ENCODE peak calls at places on chromosomes 7 and 10, in eight cellular contexts. C is GM13977, R is osteocyte, S is transverse colon, D is endothelial cell, I is HFFc6, N is AG10803, W is left lung. Y is an unnamed sample.

GRCh38 chr7:131843862-131844261 is 287.4 kb upstream of the PODXL start:
- DNase-seq in C (no peak), R (no peak), S (peak), D (no peak), I (no peak), N (peak), W (no peak), Y (no peak)

GRCh38 chr7:121960678-121961461 is 87.9 kb downstream of the PTPRZ1 start:
- DNase-seq in C (no peak), R (no peak), S (no peak), D (no peak), I (peak), N (peak), W (no peak), Y (no peak)

GRCh38 chr7:157467496-157468212 is 130.8 kb downstream of the DNAJB6 start:
- DNase-seq in C (no peak), R (peak), S (no peak), D (no peak), I (no peak), N (no peak), W (no peak), Y (no peak)

GRCh38 chr7:132575987-132576722 is at the start of gene PLXNA4:
- DNase-seq in C (peak), R (no peak), S (no peak), D (no peak), I (no peak), N (peak), W (no peak), Y (no peak)

GRCh38 chr7:29381206-29382094 is 182.2 kb upstream of the PRR15 start:
- DNase-seq in C (no peak), R (no peak), S (no peak), D (no peak), I (no peak), N (no peak), W (no peak), Y (no peak)

GRCh38 chr7:10122573-10123100 is 851.0 kb upstream of the PHF14 start:
- DNase-seq in C (no peak), R (no peak), S (no peak), D (peak), I (no peak), N (no peak), W (no peak), Y (no peak)

GRCh38 chr7:137909042-137909441 is 62.3 kb upstream of the DGKI start:
- DNase-seq in C (no peak), R (no peak), S (no peak), D (no peak), I (no peak), N (peak), W (no peak), Y (no peak)

GRCh38 chr10:114400091-114400490 is 4.2 kb downstream of the AFAP1L2 start:
- DNase-seq in C (no peak), R (no peak), S (no peak), D (no peak), I (no peak), N (no peak), W (no peak), Y (no peak)

GRCh38 chr7:141158562-141158961 is 84.7 kb downstream of the TMEM178B start:
- DNase-seq in C (no peak), R (no peak), S (peak), D (no peak), I (peak), N (peak), W (peak), Y (no peak)

GRCh38 chr10:70920519-70920918 is 32.2 kb upstream of the PCBD1 start:
- DNase-seq in C (no peak), R (no peak), S (peak), D (no peak), I (no peak), N (no peak), W (peak), Y (no peak)

GRCh38 chr10:97434055-97434454 is 8.1 kb downstream of the PGAM1 start:
- DNase-seq in C (no peak), R (no peak), S (no peak), D (no peak), I (no peak), N (no peak), W (no peak), Y (no peak)

DNA sequence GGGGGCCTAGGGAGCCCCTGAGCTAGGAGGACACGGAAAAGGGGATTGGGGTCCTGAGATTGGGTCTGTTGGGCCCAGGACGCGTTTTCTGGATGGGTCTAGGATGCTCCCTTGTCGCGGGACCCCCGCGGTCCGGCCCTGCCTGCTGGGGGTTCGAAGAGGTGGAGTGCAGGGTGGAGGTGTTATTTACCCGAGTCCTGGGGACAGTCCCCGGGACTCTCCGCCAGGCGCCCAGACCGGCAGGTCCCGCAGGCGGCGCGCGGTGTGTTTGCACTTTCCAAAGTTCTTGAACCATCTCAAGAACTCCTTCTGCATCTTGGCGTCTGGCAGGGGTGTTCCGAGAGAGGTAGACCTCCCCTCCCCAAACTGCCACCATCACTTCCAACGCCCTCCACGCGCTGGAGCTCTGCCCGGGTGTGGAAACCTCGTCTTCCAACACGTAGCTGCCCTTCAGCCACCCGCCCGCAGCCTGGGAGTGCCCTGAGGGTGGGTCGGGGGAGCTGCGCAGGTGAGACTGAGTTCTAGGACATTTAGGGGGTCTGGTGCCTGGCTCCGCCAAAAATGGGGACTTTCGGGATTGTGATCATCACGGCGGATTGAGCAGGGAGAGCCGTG is 569 bp downstream of the CAV1 start:
- DNase-seq in C (peak), R (no peak), S (peak), D (peak), I (no peak), N (no peak), W (peak), Y (peak)
- TF ChIP-seq CTCF in C (no peak), R (no peak), S (no peak), D (no peak), I (no peak), N (peak), W (no peak), Y (no peak)

GRCh38 chr7:19587291-19587690 is 121.5 kb downstream of the POLR1F start:
- DNase-seq in C (no peak), R (no peak), S (no peak), D (no peak), I (no peak), N (no peak), W (no peak), Y (no peak)
- TF ChIP-seq CTCF in C (peak), R (no peak), S (no peak), D (no peak), I (no peak), N (no peak), W (no peak), Y (no peak)

GRCh38 chr10:123886292-123886691 is 5.3 kb downstream of the CPXM2 start:
- DNase-seq in C (no peak), R (no peak), S (no peak), D (no peak), I (no peak), N (no peak), W (no peak), Y (no peak)
- TF ChIP-seq CTCF in C (no peak), R (no peak), S (no peak), D (no peak), I (no peak), N (no peak), W (no peak), Y (no peak)

GRCh38 chr10:5446390-5446926 is 34.1 kb downstream of the NET1 start:
- DNase-seq in C (peak), R (peak), S (peak), D (peak), I (peak), N (peak), W (peak), Y (peak)
- TF ChIP-seq CTCF in C (no peak), R (no peak), S (no peak), D (no peak), I (no peak), N (no peak), W (no peak), Y (no peak)

DNA sequence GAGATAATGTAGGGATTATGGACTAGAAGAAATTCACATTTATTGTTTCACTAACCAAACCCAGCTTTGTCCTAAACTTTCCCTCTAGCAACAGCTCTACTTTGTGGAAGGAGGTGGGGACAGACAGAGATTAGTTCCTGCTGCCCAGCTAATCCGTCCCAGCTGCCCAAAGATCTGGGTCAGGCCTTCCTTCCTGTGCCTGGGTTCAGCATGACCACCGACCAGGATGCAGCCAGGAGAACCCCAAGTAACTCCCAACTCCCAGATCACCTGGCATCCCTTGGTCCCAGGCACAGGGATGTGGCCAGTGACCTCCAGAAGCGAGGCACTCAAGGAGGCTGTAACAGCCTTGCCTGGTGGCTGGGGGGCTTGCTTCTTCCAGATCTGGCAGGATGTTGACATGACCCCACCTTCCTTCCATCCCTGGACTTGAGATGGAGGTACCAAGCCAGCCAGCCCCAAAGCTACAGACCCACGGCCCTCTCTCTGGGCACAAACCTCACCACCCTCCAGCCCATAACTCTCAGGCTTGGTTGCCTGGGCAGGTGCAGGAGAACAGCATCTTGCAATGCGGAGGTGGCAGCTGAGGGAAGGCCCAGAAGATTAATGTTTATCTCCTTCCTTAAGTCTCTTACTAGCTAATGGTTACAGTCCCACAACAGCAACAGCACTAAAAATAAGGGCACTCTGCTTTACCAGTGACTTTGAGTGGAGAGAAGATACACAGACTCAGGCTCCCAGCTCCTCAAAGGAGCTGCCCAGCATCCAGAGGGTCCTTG is 11.1 kb downstream of the CAMK2G start:
- DNase-seq in C (no peak), R (no peak), S (no peak), D (no peak), I (no peak), N (peak), W (no peak), Y (no peak)
- TF ChIP-seq CTCF in C (no peak), R (no peak), S (no peak), D (no peak), I (no peak), N (no peak), W (no peak), Y (no peak)

GRCh38 chr7:21959387-21959776 is 13.7 kb upstream of the CDCA7L start:
- DNase-seq in C (no peak), R (no peak), S (no peak), D (no peak), I (no peak), N (no peak), W (no peak), Y (no peak)
- TF ChIP-seq CTCF in C (no peak), R (no peak), S (no peak), D (no peak), I (no peak), N (no peak), W (no peak), Y (no peak)

DNA sequence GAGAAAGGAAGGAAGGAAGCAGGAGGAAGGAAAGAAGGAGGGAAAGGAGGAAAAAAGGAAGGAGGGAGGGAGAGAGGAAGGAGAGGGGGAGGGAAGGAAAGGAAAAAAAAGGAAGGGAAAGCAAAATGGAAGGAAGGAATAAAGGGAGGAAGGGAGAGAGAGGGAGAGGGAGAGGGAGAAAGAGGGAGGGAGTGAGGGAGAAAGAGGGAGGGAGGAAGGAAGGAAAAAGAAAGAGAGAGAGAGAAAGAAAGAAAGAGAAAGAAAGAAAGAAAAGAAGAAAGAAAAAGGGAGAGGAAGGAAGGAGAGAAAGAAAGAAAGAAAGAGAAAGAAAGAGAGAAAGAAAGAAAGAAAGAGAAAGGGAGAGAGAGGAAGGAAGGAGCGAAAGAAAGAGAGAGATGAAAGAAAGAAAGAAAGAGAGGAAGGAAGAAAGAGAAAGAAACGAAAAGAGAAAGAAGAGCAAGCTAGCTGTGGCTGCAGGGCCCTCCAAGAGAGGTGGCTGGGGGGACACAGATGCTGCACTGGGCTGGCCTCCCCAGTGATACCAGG is 472.4 kb upstream of the MGMT start:
- DNase-seq in C (no peak), R (no peak), S (no peak), D (no peak), I (no peak), N (no peak), W (no peak), Y (no peak)
- TF ChIP-seq CTCF in C (no peak), R (no peak), S (no peak), D (no peak), I (no peak), N (no peak), W (no peak), Y (no peak)

DNA sequence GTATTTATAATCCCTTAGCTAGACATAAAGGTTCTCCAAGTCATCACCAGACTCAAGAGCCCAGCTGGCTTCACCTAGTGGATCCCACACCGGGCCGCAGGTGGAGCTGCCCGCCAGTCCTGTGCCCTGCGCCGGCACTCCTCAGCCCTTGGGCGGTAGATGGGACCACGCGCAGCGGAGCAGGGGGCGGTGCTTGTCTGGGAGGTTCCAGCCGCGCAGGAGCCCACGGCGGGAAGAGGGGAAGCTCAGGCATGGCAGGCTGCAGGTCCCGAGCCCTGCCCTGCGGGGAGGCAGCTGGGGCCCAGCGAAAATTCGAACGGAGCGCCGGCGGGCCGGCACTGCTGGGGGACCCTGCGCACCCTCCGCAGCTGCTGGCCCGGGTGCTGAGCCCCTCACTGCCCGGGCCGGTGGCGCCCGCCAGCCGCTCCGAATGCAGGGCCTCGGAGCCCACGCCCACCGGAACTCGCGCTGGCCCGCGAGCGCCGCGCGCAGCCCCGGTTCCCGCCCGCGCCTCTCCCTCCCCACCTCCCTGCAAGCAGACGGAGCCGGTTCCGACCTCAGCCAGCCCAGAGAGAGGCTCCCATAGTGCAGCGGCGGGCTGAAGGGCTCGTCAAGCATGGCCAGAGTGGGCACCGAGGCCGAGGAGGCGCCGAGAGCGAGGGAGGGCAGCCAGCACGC is 675.6 kb downstream of the REEP3 start:
- DNase-seq in C (no peak), R (peak), S (no peak), D (no peak), I (no peak), N (no peak), W (no peak), Y (no peak)
- TF ChIP-seq CTCF in C (no peak), R (no peak), S (no peak), D (no peak), I (no peak), N (no peak), W (no peak), Y (no peak)

GRCh38 chr10:118253397-118253796 is 88.7 kb downstream of the FAM204A start:
- DNase-seq in C (no peak), R (no peak), S (no peak), D (no peak), I (no peak), N (no peak), W (no peak), Y (no peak)

GRCh38 chr10:118258285-118258684 is 83.8 kb downstream of the FAM204A start:
- DNase-seq in C (no peak), R (no peak), S (no peak), D (no peak), I (no peak), N (no peak), W (no peak), Y (no peak)

GRCh38 chr10:118255355-118255754 is 86.8 kb downstream of the FAM204A start:
- DNase-seq in C (no peak), R (no peak), S (no peak), D (no peak), I (no peak), N (no peak), W (no peak), Y (no peak)

GRCh38 chr10:118256825-118257570 is 85.1 kb downstream of the FAM204A start:
- DNase-seq in C (no peak), R (no peak), S (no peak), D (no peak), I (no peak), N (no peak), W (no peak), Y (no peak)

GRCh38 chr10:118256209-118256608 is 85.9 kb downstream of the FAM204A start:
- DNase-seq in C (no peak), R (no peak), S (no peak), D (no peak), I (no peak), N (no peak), W (no peak), Y (no peak)
- TF ChIP-seq CTCF in C (no peak), R (no peak), S (no peak), D (no peak), I (no peak), N (no peak), W (no peak), Y (no peak)

GRCh38 chr10:5888843-5889623 is 660 bp downstream of the ANKRD16 start:
- DNase-seq in C (peak), R (peak), S (peak), D (peak), I (no peak), N (peak), W (peak), Y (peak)

GRCh38 chr10:5891009-5891408 is 966 bp downstream of the FBH1 start:
- DNase-seq in C (no peak), R (no peak), S (no peak), D (no peak), I (no peak), N (peak), W (no peak), Y (peak)

GRCh38 chr10:5888352-5888751 is 1.3 kb downstream of the ANKRD16 start:
- DNase-seq in C (no peak), R (no peak), S (no peak), D (no peak), I (peak), N (peak), W (no peak), Y (no peak)

GRCh38 chr10:5890519-5890878 is 456 bp downstream of the FBH1 start:
- DNase-seq in C (no peak), R (no peak), S (peak), D (peak), I (no peak), N (peak), W (no peak), Y (no peak)

DNA sequence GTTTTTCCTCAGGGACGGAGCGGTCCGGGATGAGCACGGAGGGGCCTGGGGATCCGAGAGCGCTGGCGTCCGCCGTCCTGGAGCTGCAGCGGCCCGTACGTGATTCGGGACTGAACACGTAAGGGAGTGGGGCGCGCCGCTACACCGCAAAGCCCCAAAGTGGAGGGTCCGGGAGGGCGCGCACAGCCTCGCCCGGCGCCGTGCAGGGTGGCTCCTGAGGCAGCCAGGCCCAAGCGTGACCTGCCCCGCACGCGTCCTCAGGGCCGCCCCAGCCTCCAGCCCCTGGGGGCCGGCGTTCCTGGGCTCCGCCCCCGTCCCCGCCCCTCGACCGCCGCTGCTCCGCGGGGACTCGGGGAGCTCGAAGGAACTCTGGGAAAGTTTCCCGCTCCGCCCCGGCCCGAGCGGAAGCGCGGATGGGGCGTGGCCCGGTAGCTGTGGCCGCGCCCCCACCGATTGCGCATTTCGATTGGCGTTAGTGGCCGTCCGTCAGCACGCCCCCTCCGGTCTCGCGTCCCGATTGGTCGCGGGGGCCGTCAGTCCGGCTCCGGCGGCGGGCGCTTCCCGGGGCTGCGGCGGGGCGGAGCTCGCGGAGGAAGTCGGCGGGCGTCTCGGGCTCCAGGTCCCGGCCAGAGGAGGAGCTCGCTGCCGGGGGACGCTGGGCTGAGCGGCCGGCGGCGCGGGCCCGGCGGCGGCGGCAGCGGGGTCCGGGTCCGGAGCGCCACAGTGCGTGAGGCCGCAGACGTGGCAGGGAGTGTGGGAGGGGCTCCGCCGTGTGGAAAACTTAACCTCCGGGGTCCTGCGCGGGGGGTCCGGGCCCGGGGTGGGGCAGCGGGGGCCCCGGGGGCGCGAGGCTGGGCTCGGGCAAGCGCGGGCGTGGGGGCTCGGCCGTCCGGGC is at the start of the genes ANKRD16 and FBH1:
- DNase-seq in C (peak), R (peak), S (peak), D (peak), I (peak), N (peak), W (peak), Y (peak)
- TF ChIP-seq CTCF in C (no peak), R (no peak), S (no peak), D (no peak), I (peak), N (no peak), W (no peak), Y (no peak)